ENCODE peak calls at places on chromosomes 1 and 21, in seven cellular contexts. One of them, this sample, is unnamed.

GRCh38 chr1:27086026-27086425 is 68.9 kb downstream of the SLC9A1 start:
- DNase-seq in tibial nerve: no peak
- DNase-seq in stomach: no peak
- DNase-seq in cardiac muscle cell: no peak
- DNase-seq in left ventricle myocardium inferior: no peak
- DNase-seq in glutamatergic neuron: no peak
- DNase-seq in psoas muscle: no peak
- DNase-seq in this sample: no peak

GRCh38 chr21:36205962-36206361 is 49.3 kb downstream of the DOP1B start:
- DNase-seq in tibial nerve: no peak
- DNase-seq in stomach: no peak
- DNase-seq in cardiac muscle cell: no peak
- DNase-seq in left ventricle myocardium inferior: no peak
- DNase-seq in glutamatergic neuron: no peak
- DNase-seq in psoas muscle: no peak
- DNase-seq in this sample: no peak

GRCh38 chr1:9201421-9202239 is 32.9 kb upstream of the H6PD start:
- DNase-seq in tibial nerve: no peak
- DNase-seq in stomach: no peak
- DNase-seq in cardiac muscle cell: peak; percentile 72
- DNase-seq in left ventricle myocardium inferior: no peak
- DNase-seq in glutamatergic neuron: no peak
- DNase-seq in psoas muscle: peak; percentile 54
- DNase-seq in this sample: no peak

GRCh38 chr1:180343931-180344406 is 113.9 kb downstream of the LHX4 start:
- DNase-seq in tibial nerve: peak; percentile 48
- DNase-seq in stomach: peak; percentile 32
- DNase-seq in cardiac muscle cell: peak; percentile 47
- DNase-seq in left ventricle myocardium inferior: no peak
- DNase-seq in glutamatergic neuron: no peak
- DNase-seq in psoas muscle: no peak
- DNase-seq in this sample: no peak

GRCh38 chr1:100607628-100608240 is 69.8 kb downstream of the GPR88 start:
- DNase-seq in tibial nerve: no peak
- DNase-seq in stomach: no peak
- DNase-seq in cardiac muscle cell: no peak
- DNase-seq in left ventricle myocardium inferior: no peak
- DNase-seq in glutamatergic neuron: no peak
- DNase-seq in psoas muscle: no peak
- DNase-seq in this sample: no peak

GRCh38 chr21:37383066-37383465 is 16.5 kb downstream of the DYRK1A start:
- DNase-seq in tibial nerve: no peak
- DNase-seq in stomach: no peak
- DNase-seq in cardiac muscle cell: peak; percentile 78
- DNase-seq in left ventricle myocardium inferior: no peak
- DNase-seq in glutamatergic neuron: no peak
- DNase-seq in psoas muscle: no peak
- DNase-seq in this sample: no peak

GRCh38 chr1:153251562-153251961 is 7.9 kb upstream of the LORICRIN start:
- DNase-seq in tibial nerve: no peak
- DNase-seq in stomach: no peak
- DNase-seq in cardiac muscle cell: no peak
- DNase-seq in left ventricle myocardium inferior: no peak
- DNase-seq in glutamatergic neuron: no peak
- DNase-seq in psoas muscle: no peak
- DNase-seq in this sample: no peak

GRCh38 chr1:50822035-50822776 is 137.9 kb downstream of the FAF1 start:
- DNase-seq in tibial nerve: no peak
- DNase-seq in stomach: no peak
- DNase-seq in cardiac muscle cell: peak; percentile 13
- DNase-seq in left ventricle myocardium inferior: no peak
- DNase-seq in glutamatergic neuron: no peak
- DNase-seq in psoas muscle: no peak
- DNase-seq in this sample: no peak

GRCh38 chr1:202244841-202245261 is 51.3 kb downstream of the LGR6 start:
- DNase-seq in tibial nerve: no peak
- DNase-seq in stomach: no peak
- DNase-seq in cardiac muscle cell: no peak
- DNase-seq in left ventricle myocardium inferior: no peak
- DNase-seq in glutamatergic neuron: no peak
- DNase-seq in psoas muscle: no peak
- DNase-seq in this sample: no peak

GRCh38 chr1:98692482-98692881 is 31.0 kb downstream of the SNX7 start:
- DNase-seq in tibial nerve: no peak
- DNase-seq in stomach: no peak
- DNase-seq in cardiac muscle cell: no peak
- DNase-seq in left ventricle myocardium inferior: no peak
- DNase-seq in glutamatergic neuron: no peak
- DNase-seq in psoas muscle: no peak
- DNase-seq in this sample: no peak

GRCh38 chr1:2480236-2480985 is 4.3 kb downstream of the PLCH2 start:
- DNase-seq in tibial nerve: no peak
- DNase-seq in stomach: no peak
- DNase-seq in cardiac muscle cell: no peak
- DNase-seq in left ventricle myocardium inferior: no peak
- DNase-seq in glutamatergic neuron: no peak
- DNase-seq in psoas muscle: no peak
- DNase-seq in this sample: no peak

GRCh38 chr1:161910516-161911077 is 113.1 kb downstream of the OLFML2B start:
- DNase-seq in tibial nerve: no peak
- DNase-seq in stomach: no peak
- DNase-seq in cardiac muscle cell: peak; percentile 11
- DNase-seq in left ventricle myocardium inferior: no peak
- DNase-seq in glutamatergic neuron: no peak
- DNase-seq in psoas muscle: no peak
- DNase-seq in this sample: no peak

GRCh38 chr1:30366914-30367313 is 356.5 kb downstream of the MATN1 start:
- DNase-seq in tibial nerve: no peak
- DNase-seq in stomach: no peak
- DNase-seq in cardiac muscle cell: no peak
- DNase-seq in left ventricle myocardium inferior: no peak
- DNase-seq in glutamatergic neuron: no peak
- DNase-seq in psoas muscle: no peak
- DNase-seq in this sample: no peak

GRCh38 chr1:224201853-224202252 is 18.8 kb downstream of the DEGS1 start:
- DNase-seq in tibial nerve: no peak
- DNase-seq in stomach: no peak
- DNase-seq in cardiac muscle cell: no peak
- DNase-seq in left ventricle myocardium inferior: no peak
- DNase-seq in glutamatergic neuron: no peak
- DNase-seq in psoas muscle: no peak
- DNase-seq in this sample: no peak

GRCh38 chr1:89271616-89272015 is 1.0 kb downstream of the GBP5 start:
- DNase-seq in tibial nerve: no peak
- DNase-seq in stomach: no peak
- DNase-seq in cardiac muscle cell: peak; percentile 78
- DNase-seq in left ventricle myocardium inferior: no peak
- DNase-seq in glutamatergic neuron: no peak
- DNase-seq in psoas muscle: no peak
- DNase-seq in this sample: no peak

GRCh38 chr1:156106624-156107488 is 7.7 kb upstream of the LMNA start:
- DNase-seq in tibial nerve: peak; percentile 50
- DNase-seq in stomach: no peak
- DNase-seq in cardiac muscle cell: peak; percentile 59
- DNase-seq in left ventricle myocardium inferior: no peak
- DNase-seq in glutamatergic neuron: no peak
- DNase-seq in psoas muscle: no peak
- DNase-seq in this sample: no peak

GRCh38 chr1:64396817-64397216 is 73.1 kb upstream of the CACHD1 start:
- DNase-seq in tibial nerve: no peak
- DNase-seq in stomach: no peak
- DNase-seq in cardiac muscle cell: peak; percentile 19
- DNase-seq in left ventricle myocardium inferior: no peak
- DNase-seq in glutamatergic neuron: no peak
- DNase-seq in psoas muscle: no peak
- DNase-seq in this sample: no peak

GRCh38 chr1:66239834-66240233 is 294.1 kb upstream of the SGIP1 start:
- DNase-seq in tibial nerve: no peak
- DNase-seq in stomach: no peak
- DNase-seq in cardiac muscle cell: no peak
- DNase-seq in left ventricle myocardium inferior: no peak
- DNase-seq in glutamatergic neuron: no peak
- DNase-seq in psoas muscle: no peak
- DNase-seq in this sample: no peak

GRCh38 chr1:43947061-43947889 is 525 bp downstream of the IPO13 start:
- DNase-seq in tibial nerve: peak; percentile 21
- DNase-seq in stomach: no peak
- DNase-seq in cardiac muscle cell: no peak
- DNase-seq in left ventricle myocardium inferior: peak; percentile 58
- DNase-seq in glutamatergic neuron: no peak
- DNase-seq in psoas muscle: peak; percentile 59
- DNase-seq in this sample: no peak

GRCh38 chr1:1780598-1781525 is 2.6 kb upstream of the NADK start:
- DNase-seq in tibial nerve: no peak
- DNase-seq in stomach: no peak
- DNase-seq in cardiac muscle cell: no peak
- DNase-seq in left ventricle myocardium inferior: no peak
- DNase-seq in glutamatergic neuron: no peak
- DNase-seq in psoas muscle: no peak
- DNase-seq in this sample: no peak

GRCh38 chr1:227890451-227891222 is 57.1 kb downstream of the WNT9A start:
- DNase-seq in tibial nerve: no peak
- DNase-seq in stomach: peak; percentile 14
- DNase-seq in cardiac muscle cell: no peak
- DNase-seq in left ventricle myocardium inferior: no peak
- DNase-seq in glutamatergic neuron: no peak
- DNase-seq in psoas muscle: no peak
- DNase-seq in this sample: peak; percentile 20

GRCh38 chr1:97066860-97067259 is 345.3 kb downstream of the PTBP2 start:
- DNase-seq in tibial nerve: no peak
- DNase-seq in stomach: no peak
- DNase-seq in cardiac muscle cell: no peak
- DNase-seq in left ventricle myocardium inferior: no peak
- DNase-seq in glutamatergic neuron: no peak
- DNase-seq in psoas muscle: no peak
- DNase-seq in this sample: no peak

GRCh38 chr1:111553199-111553598 is 49.8 kb upstream of the ADORA3 start:
- DNase-seq in tibial nerve: no peak
- DNase-seq in stomach: no peak
- DNase-seq in cardiac muscle cell: peak; percentile 24
- DNase-seq in left ventricle myocardium inferior: no peak
- DNase-seq in glutamatergic neuron: no peak
- DNase-seq in psoas muscle: no peak
- DNase-seq in this sample: no peak

GRCh38 chr1:90963651-90964050 is 58.2 kb downstream of the ZNF644 start:
- DNase-seq in tibial nerve: no peak
- DNase-seq in stomach: no peak
- DNase-seq in cardiac muscle cell: no peak
- DNase-seq in left ventricle myocardium inferior: no peak
- DNase-seq in glutamatergic neuron: no peak
- DNase-seq in psoas muscle: no peak
- DNase-seq in this sample: no peak

GRCh38 chr1:205199090-205199930 is 12.2 kb downstream of the DSTYK start:
- DNase-seq in tibial nerve: no peak
- DNase-seq in stomach: no peak
- DNase-seq in cardiac muscle cell: no peak
- DNase-seq in left ventricle myocardium inferior: no peak
- DNase-seq in glutamatergic neuron: no peak
- DNase-seq in psoas muscle: no peak
- DNase-seq in this sample: no peak

GRCh38 chr1:227318852-227319607 is 738 bp upstream of the CDC42BPA start:
- DNase-seq in tibial nerve: peak; percentile 49
- DNase-seq in stomach: peak; percentile 38
- DNase-seq in cardiac muscle cell: peak; percentile 65
- DNase-seq in left ventricle myocardium inferior: peak; percentile 22
- DNase-seq in glutamatergic neuron: peak; percentile 49
- DNase-seq in psoas muscle: peak; percentile 32
- DNase-seq in this sample: no peak

GRCh38 chr1:67997746-67998145 is 52.7 kb downstream of the DIRAS3 start:
- DNase-seq in tibial nerve: no peak
- DNase-seq in stomach: no peak
- DNase-seq in cardiac muscle cell: no peak
- DNase-seq in left ventricle myocardium inferior: no peak
- DNase-seq in glutamatergic neuron: no peak
- DNase-seq in psoas muscle: no peak
- DNase-seq in this sample: no peak
- TF ChIP-seq CTCF in tibial nerve: no peak
- TF ChIP-seq CTCF in stomach: no peak
- TF ChIP-seq CTCF in cardiac muscle cell: no peak
- TF ChIP-seq CTCF in left ventricle myocardium inferior: no peak
- TF ChIP-seq CTCF in glutamatergic neuron: no peak
- TF ChIP-seq CTCF in psoas muscle: no peak
- TF ChIP-seq CTCF in this sample: no peak

DNA sequence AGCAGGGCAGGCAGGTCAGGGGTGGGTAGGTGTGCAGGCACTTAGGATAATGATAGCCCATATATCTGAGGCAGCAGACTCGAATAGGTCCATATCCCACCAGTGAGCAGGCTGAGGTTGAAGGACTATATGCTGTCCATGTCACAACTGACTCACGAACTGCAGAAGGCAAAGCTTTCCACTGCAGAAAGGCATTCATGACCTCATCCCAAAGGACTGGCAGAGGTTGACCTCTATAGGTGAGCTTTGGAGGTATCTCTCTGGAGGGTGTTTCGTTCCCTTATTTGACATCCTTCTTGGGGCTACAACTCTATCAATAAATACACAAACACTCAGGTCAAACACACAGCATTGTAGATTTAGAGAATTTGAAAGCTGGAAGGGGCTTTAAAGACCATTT is 42.8 kb upstream of the MARK1 start:
- DNase-seq in tibial nerve: no peak
- DNase-seq in stomach: no peak
- DNase-seq in cardiac muscle cell: no peak
- DNase-seq in left ventricle myocardium inferior: no peak
- DNase-seq in glutamatergic neuron: no peak
- DNase-seq in psoas muscle: no peak
- DNase-seq in this sample: no peak
- TF ChIP-seq CTCF in tibial nerve: no peak
- TF ChIP-seq CTCF in stomach: no peak
- TF ChIP-seq CTCF in cardiac muscle cell: no peak
- TF ChIP-seq CTCF in left ventricle myocardium inferior: no peak
- TF ChIP-seq CTCF in glutamatergic neuron: no peak
- TF ChIP-seq CTCF in psoas muscle: no peak
- TF ChIP-seq CTCF in this sample: no peak

DNA sequence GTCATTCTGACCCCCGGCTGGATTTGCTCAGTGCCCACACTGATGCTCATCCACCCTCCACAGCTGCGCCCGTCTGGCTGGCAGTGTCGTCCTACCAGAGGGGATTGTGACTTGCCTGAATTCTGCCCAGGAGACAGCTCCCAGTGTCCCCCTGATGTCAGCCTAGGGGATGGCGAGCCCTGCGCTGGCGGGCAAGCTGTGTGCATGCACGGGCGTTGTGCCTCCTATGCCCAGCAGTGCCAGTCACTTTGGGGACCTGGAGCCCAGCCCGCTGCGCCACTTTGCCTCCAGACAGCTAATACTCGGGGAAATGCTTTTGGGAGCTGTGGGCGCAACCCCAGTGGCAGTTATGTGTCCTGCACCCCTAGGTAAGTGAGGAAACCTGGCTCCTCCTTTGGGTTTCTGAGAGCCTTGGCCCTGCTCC is 5.7 kb upstream of the EFNA4 start:
- DNase-seq in tibial nerve: no peak
- DNase-seq in stomach: no peak
- DNase-seq in cardiac muscle cell: no peak
- DNase-seq in left ventricle myocardium inferior: no peak
- DNase-seq in glutamatergic neuron: no peak
- DNase-seq in psoas muscle: no peak
- DNase-seq in this sample: no peak
- TF ChIP-seq CTCF in tibial nerve: no peak
- TF ChIP-seq CTCF in stomach: no peak
- TF ChIP-seq CTCF in cardiac muscle cell: no peak
- TF ChIP-seq CTCF in left ventricle myocardium inferior: peak; percentile 14
- TF ChIP-seq CTCF in glutamatergic neuron: no peak
- TF ChIP-seq CTCF in psoas muscle: no peak
- TF ChIP-seq CTCF in this sample: no peak

GRCh38 chr21:31659286-31660133 is at the start of gene SOD1:
- DNase-seq in tibial nerve: peak; percentile 91
- DNase-seq in stomach: peak; percentile 95
- DNase-seq in cardiac muscle cell: peak; percentile 95
- DNase-seq in left ventricle myocardium inferior: peak; percentile 97
- DNase-seq in glutamatergic neuron: peak; percentile 96
- DNase-seq in psoas muscle: peak; percentile 96
- DNase-seq in this sample: peak; percentile 69
- TF ChIP-seq CTCF in tibial nerve: peak; percentile 44
- TF ChIP-seq CTCF in stomach: peak; percentile 26
- TF ChIP-seq CTCF in cardiac muscle cell: no peak
- TF ChIP-seq CTCF in left ventricle myocardium inferior: peak; percentile 47
- TF ChIP-seq CTCF in glutamatergic neuron: peak; percentile 38
- TF ChIP-seq CTCF in psoas muscle: peak; percentile 8
- TF ChIP-seq CTCF in this sample: no peak

This sample was measured in omental fat pad.